ENCODE peak calls at places on chromosome 3, in six cellular contexts. T is stimulated activated CD4-positive, alpha-beta T cell treated with anti-CD3 and anti-CD28 coated beads, TNF-alpha, amount 100 ng/mL, for 4 hours; B is EH; H is amniotic stem cell; L is NCI-H2029; X is fibroblast of pulmonary artery. J is an unnamed sample.
A peak's percentile ranks its signal among the peaks of the same experiment; 100 is the strongest.

GRCh38 chr3:58026598-58026997 is 18.4 kb downstream of the FLNB start:
- DNase-seq in T (no peak), H (no peak), X (no peak), L (no peak), B (no peak), J (no peak)

GRCh38 chr3:102483556-102483955 is 48.7 kb downstream of the ZPLD1 start:
- DNase-seq in H (no peak), L (no peak), X (no peak), T (no peak), B (no peak), J (no peak)

GRCh38 chr3:56370991-56371775 is 97.1 kb downstream of the ERC2 start:
- DNase-seq in L (no peak), X (no peak), T (no peak), B (no peak), H (no peak), J (no peak)

GRCh38 chr3:72214065-72215048 is 429.4 kb upstream of the PROK2 start:
- DNase-seq in T (no peak), X (peak; percentile 71), L (no peak), B (no peak), H (no peak), J (no peak)

GRCh38 chr3:189056612-189057352 is 115.0 kb upstream of the TPRG1 start:
- DNase-seq in L (no peak), H (no peak), T (no peak), X (no peak), B (no peak), J (no peak)

GRCh38 chr3:184354740-184355139 is 6.7 kb downstream of the CLCN2 start:
- DNase-seq in L (no peak), T (no peak), H (no peak), B (no peak), X (no peak), J (no peak)

GRCh38 chr3:64079369-64080160 is 56.3 kb upstream of the PSMD6 start:
- DNase-seq in H (no peak), X (no peak), T (no peak), L (no peak), B (peak; percentile 33), J (no peak)

GRCh38 chr3:6168242-6168641 is 692.7 kb upstream of the GRM7 start:
- DNase-seq in H (no peak), L (no peak), T (no peak), B (no peak), X (no peak), J (no peak)

GRCh38 chr3:53258600-53259426 is 3.0 kb upstream of the TKT start:
- DNase-seq in L (no peak), H (no peak), B (no peak), X (no peak), T (no peak), J (no peak)

GRCh38 chr3:193637831-193638230 is 44.8 kb downstream of the OPA1 start:
- DNase-seq in T (no peak), L (no peak), B (no peak), X (peak; percentile 7), H (no peak), J (no peak)

GRCh38 chr3:29331830-29332637 is 51.2 kb downstream of the RBMS3 start:
- DNase-seq in X (no peak), B (peak; percentile 34), T (no peak), H (no peak), L (no peak), J (no peak)

GRCh38 chr3:189270248-189270832 is 98.6 kb downstream of the TPRG1 start:
- DNase-seq in B (peak; percentile 85), T (peak; percentile 2), L (peak; percentile 22), X (peak; percentile 78), H (peak; percentile 76), J (peak; percentile 38)

GRCh38 chr3:148023994-148024393 is 614.8 kb downstream of the ZIC1 start:
- DNase-seq in B (peak; percentile 87), X (peak; percentile 91), L (no peak), H (no peak), T (no peak), J (peak; percentile 7)

GRCh38 chr3:112334709-112335108 is 1.8 kb downstream of the CD200 start:
- DNase-seq in T (no peak), L (no peak), B (no peak), H (no peak), X (peak; percentile 62), J (no peak)

GRCh38 chr3:45516829-45517228 is 77.7 kb upstream of the LIMD1 start:
- DNase-seq in H (no peak), B (peak; percentile 74), T (no peak), L (peak; percentile 33), X (no peak), J (no peak)

GRCh38 chr3:23808525-23808924 is 2.8 kb downstream of the UBE2E1 start:
- DNase-seq in B (no peak), X (no peak), L (no peak), H (no peak), T (no peak), J (no peak)

GRCh38 chr3:35383216-35383615 is 256.1 kb upstream of the ARPP21 start:
- DNase-seq in L (no peak), H (no peak), T (no peak), X (no peak), B (no peak), J (no peak)

GRCh38 chr3:150303776-150304175 is 104.3 kb upstream of the TSC22D2 start:
- DNase-seq in L (no peak), T (no peak), B (no peak), H (no peak), X (no peak), J (no peak)

GRCh38 chr3:79424811-79425210 is 343.0 kb downstream of the ROBO1 start:
- DNase-seq in B (no peak), H (no peak), T (no peak), X (no peak), L (no peak), J (no peak)

GRCh38 chr3:79326642-79327041 is 441.2 kb downstream of the ROBO1 start:
- DNase-seq in L (no peak), X (peak; percentile 23), T (no peak), B (no peak), H (no peak), J (no peak)

GRCh38 chr3:129316121-129317013 is 37.7 kb downstream of the HMCES start:
- DNase-seq in T (peak; percentile 76), H (peak; percentile 38), X (peak; percentile 84), L (peak; percentile 43), B (peak; percentile 81), J (peak; percentile 95)

GRCh38 chr3:149959443-149959842 is 11.3 kb downstream of the PFN2 start:
- DNase-seq in H (no peak), T (no peak), B (peak; percentile 20), L (no peak), X (no peak), J (no peak)

GRCh38 chr3:96538186-96538585 is 276.2 kb upstream of the EPHA6 start:
- DNase-seq in X (no peak), B (no peak), H (no peak), L (no peak), T (no peak), J (no peak)

GRCh38 chr3:71083726-71084131 is 499.8 kb downstream of the FOXP1 start:
- DNase-seq in B (no peak), L (no peak), T (no peak), X (no peak), H (no peak), J (no peak)

GRCh38 chr3:18443670-18444596 is 18.8 kb upstream of the SATB1 start:
- DNase-seq in T (no peak), X (no peak), L (peak; percentile 43), B (peak; percentile 3), H (no peak), J (no peak)

J was measured in H54.